ENCODE peak calls at places on chromosomes 11 and 22, in ten cellular contexts. Z is IMR-90, G is brain microvascular endothelial cell, H is pancreas, J is tibial nerve, T is fibroblast of the aortic adventitia, S is mesenchymal stem cell, A is aorta, K is coronary artery, Q is astrocyte of the cerebellum. N is an unnamed sample.
A peak's percentile ranks its signal among the peaks of the same experiment; 100 is the strongest.

GRCh38 chr11:10926801-10927200 is 68.9 kb upstream of the ZBED5 start:
- DNase-seq in Z (peak; percentile 35), G (peak; percentile 6), H (no peak), J (no peak), T (no peak), S (no peak), A (no peak), K (no peak), Q (no peak), N (no peak)

GRCh38 chr22:41180926-41181325 is 24.2 kb upstream of the L3MBTL2 start:
- DNase-seq in Z (no peak), G (no peak), H (no peak), J (no peak), T (no peak), S (no peak), A (no peak), K (no peak), Q (no peak), N (no peak)

GRCh38 chr11:23359297-23359696 is 499.0 kb upstream of the CCDC179 start:
- DNase-seq in Z (peak; percentile 97), G (peak; percentile 86), H (no peak), J (no peak), T (peak; percentile 56), S (peak; percentile 88), A (no peak), K (no peak), Q (peak; percentile 83), N (peak; percentile 74)

GRCh38 chr22:32920032-32920628 is 118.6 kb downstream of the TIMP3 start:
- DNase-seq in Z (peak; percentile 33), G (no peak), H (no peak), J (peak; percentile 69), T (peak; percentile 79), S (peak; percentile 84), A (peak; percentile 54), K (peak; percentile 73), Q (no peak), N (no peak)

GRCh38 chr11:27201454-27202302 is 161.1 kb downstream of the BBOX1 start:
- DNase-seq in Z (peak; percentile 48), G (peak; percentile 76), H (peak; percentile 87), J (peak; percentile 79), T (peak; percentile 74), S (peak; percentile 80), A (peak; percentile 72), K (no peak), Q (no peak), N (peak; percentile 85)

GRCh38 chr11:117669062-117669461 is 128.0 kb downstream of the DSCAML1 start:
- DNase-seq in Z (no peak), G (no peak), H (no peak), J (no peak), T (no peak), S (no peak), A (no peak), K (no peak), Q (no peak), N (no peak)

GRCh38 chr22:43168416-43169309 is 17.3 kb downstream of the TSPO start:
- DNase-seq in Z (peak; percentile 32), G (peak; percentile 55), H (no peak), J (no peak), T (peak; percentile 61), S (peak; percentile 60), A (peak; percentile 65), K (no peak), Q (no peak), N (peak; percentile 29)

GRCh38 chr11:119533931-119534694 is 111.1 kb upstream of the THY1 start:
- DNase-seq in Z (peak; percentile 23), G (peak; percentile 67), H (peak; percentile 95), J (no peak), T (peak; percentile 70), S (peak; percentile 57), A (peak; percentile 81), K (no peak), Q (peak; percentile 9), N (no peak)

GRCh38 chr11:25094085-25094802 is 597.4 kb downstream of the LUZP2 start:
- DNase-seq in Z (no peak), G (no peak), H (peak; percentile 49), J (no peak), T (no peak), S (no peak), A (no peak), K (no peak), Q (no peak), N (no peak)

GRCh38 chr11:112172362-112172994 is 2.8 kb upstream of the BCO2 start:
- DNase-seq in Z (peak; percentile 69), G (no peak), H (no peak), J (no peak), T (no peak), S (no peak), A (no peak), K (no peak), Q (peak; percentile 31), N (peak; percentile 62)

GRCh38 chr22:30823015-30823370 is 128.3 kb downstream of the OSBP2 start:
- DNase-seq in Z (no peak), G (peak; percentile 26), H (no peak), J (no peak), T (no peak), S (no peak), A (no peak), K (peak; percentile 45), Q (no peak), N (no peak)
- H3K4me3 ChIP-seq in Z (no peak overlapping the region), G (no peak overlapping the region), H (peak overlapping the region; percentile 50), J (no peak overlapping the region), T (no peak overlapping the region), S (no peak overlapping the region), A (no peak overlapping the region), K (no peak overlapping the region), Q (peak overlapping the region; percentile 38), N (no peak overlapping the region)

GRCh38 chr11:537622-538430 is 499 bp downstream of the LRRC56 start:
- DNase-seq in Z (no peak), G (no peak), H (peak; percentile 54), J (no peak), T (no peak), S (no peak), A (no peak), K (no peak), Q (no peak), N (no peak)
- H3K4me3 ChIP-seq in Z (peak overlapping the region; percentile 34), G (peak overlapping the region; percentile 40), H (peak overlapping the region; percentile 50), J (peak overlapping the region; percentile 74), T (no peak overlapping the region), S (no peak overlapping the region), A (no peak overlapping the region), K (peak overlapping the region; percentile 89), Q (peak overlapping the region; percentile 33), N (peak overlapping the region; percentile 52)

DNA sequence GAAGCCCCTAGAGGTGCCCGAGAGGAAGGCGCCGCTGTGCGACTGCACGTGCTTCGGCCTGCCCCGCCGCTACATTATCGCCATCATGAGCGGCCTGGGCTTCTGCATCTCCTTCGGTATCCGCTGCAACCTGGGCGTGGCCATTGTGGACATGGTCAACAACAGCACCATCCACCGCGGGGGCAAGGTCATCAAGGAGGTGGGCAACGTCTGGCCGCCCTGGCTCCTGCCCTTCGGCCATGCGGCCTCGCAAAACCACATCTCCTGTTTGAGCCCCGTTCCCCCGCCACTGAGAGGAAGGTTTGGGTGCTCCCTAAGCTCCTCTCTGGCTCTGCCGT is 3.4 kb downstream of the SLC17A6 start:
- DNase-seq in Z (no peak), G (no peak), H (no peak), J (no peak), T (no peak), S (no peak), A (no peak), K (no peak), Q (no peak), N (no peak)
- H3K4me3 ChIP-seq in Z (no peak overlapping the region), G (no peak overlapping the region), H (no peak overlapping the region), J (no peak overlapping the region), T (no peak overlapping the region), S (no peak overlapping the region), A (no peak overlapping the region), K (no peak overlapping the region), Q (no peak overlapping the region), N (no peak overlapping the region)

DNA sequence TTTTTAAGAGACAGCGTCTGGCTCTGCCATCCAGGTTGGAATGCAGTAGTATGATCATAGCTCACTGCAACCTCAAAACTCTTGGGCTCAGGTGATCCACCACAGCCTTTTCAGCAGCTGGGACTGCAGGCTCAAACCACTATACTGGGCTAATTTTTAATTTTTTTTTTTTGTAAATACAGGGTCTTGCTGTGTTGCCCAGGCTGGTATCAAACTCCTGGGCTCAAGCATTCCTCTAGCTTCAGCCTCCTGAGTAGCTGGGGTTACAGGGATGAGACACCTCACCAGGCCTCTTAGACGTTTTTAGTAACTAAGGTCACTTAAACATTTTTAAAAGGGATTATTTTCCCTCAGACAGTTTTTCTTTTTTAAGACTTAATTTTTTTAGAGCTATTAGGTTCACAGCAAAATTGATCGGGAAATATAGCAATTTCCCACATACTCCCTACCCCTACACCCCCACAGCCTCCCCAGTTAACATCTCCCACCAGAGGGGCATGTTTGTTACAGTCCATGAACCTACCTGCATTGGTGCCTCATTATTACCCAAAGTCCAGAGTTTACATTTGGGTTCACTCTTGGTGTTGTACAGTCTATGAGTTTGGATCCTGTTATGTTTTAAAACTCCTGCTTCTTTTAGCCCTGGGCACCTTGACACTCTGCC is 3.9 kb downstream of the BCR start:
- DNase-seq in Z (no peak), G (no peak), H (no peak), J (no peak), T (no peak), S (no peak), A (no peak), K (no peak), Q (no peak), N (no peak)
- H3K4me3 ChIP-seq in Z (no peak overlapping the region), G (no peak overlapping the region), H (peak overlapping the region; percentile 65), J (peak overlapping the region; percentile 84), T (no peak overlapping the region), S (no peak overlapping the region), A (no peak overlapping the region), K (peak overlapping the region; percentile 86), Q (no peak overlapping the region), N (no peak overlapping the region)

DNA sequence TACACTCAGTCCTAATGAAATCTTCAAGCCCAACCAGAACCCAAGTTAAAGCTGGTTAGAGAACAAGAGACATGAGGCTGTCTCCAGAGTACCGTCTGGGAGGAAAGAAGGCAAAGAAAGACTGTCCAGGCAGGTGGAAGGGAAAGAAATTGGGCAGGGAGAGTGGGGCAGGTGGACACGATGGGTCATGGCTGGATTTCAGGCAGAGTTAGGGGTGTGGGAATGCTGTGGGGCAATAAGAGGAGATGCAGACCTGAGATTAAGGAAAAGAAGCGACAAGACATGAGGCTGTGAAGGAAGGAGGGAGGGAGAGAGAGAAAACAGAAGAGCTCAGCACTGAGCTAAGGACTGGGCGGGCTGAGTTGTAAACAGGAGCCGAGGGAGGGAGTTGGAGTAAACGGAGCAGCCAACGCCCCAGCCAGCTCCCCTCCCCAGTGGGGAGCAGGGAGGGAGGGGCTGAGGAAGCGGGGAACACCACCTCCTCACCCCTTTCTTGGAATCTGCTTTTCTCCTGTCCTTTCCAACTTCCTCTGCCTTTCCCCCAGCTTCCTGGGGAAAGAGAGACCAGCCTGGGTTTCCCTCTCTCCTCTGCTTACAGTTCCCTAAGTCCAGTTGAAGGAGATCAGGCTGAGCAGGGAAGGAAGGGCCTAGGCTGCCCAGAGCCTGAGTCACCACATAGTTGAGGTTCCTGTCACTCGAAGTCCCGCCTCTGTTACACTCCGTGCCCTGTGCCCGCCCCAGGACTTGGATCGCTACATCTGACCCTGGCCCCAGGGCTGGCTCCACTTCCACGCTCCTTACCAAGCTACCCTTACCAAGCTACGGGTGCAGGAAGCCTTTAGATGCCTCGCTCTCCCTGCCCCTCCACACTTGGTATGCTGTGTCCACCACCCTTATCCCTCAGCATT is 6.6 kb upstream of the AHNAK start:
- DNase-seq in Z (peak; percentile 96), G (peak; percentile 94), H (no peak), J (peak; percentile 79), T (peak; percentile 96), S (peak; percentile 98), A (peak; percentile 94), K (peak; percentile 96), Q (peak; percentile 80), N (peak; percentile 90)
- H3K4me3 ChIP-seq in Z (peak overlapping the region; percentile 26), G (peak overlapping the region; percentile 40), H (no peak overlapping the region), J (peak overlapping the region; percentile 32), T (peak overlapping the region; percentile 57), S (no peak overlapping the region), A (no peak overlapping the region), K (peak overlapping the region; percentile 57), Q (peak overlapping the region; percentile 14), N (peak overlapping the region; percentile 28)